ENCODE peak calls at places on chromosomes 4 and X, in nine cellular contexts. S, K, M, Q, V, N, U, P and J are unnamed samples.

GRCh38 chr4:139655116-139655515 is 10.5 kb upstream of the MGST2 start:
- DNase-seq in Q (no peak), M (no peak), P (peak; percentile 63), U (no peak), S (no peak), N (no peak), V (peak; percentile 59), K (peak; percentile 48), J (peak; percentile 23)

GRCh38 chr4:98289375-98289774 is 28.2 kb downstream of the RAP1GDS1 start:
- DNase-seq in N (no peak), M (no peak), K (no peak), Q (no peak), P (peak; percentile 17), U (no peak), S (no peak), V (no peak), J (no peak)

GRCh38 chr4:85728471-85728870 is 253.5 kb downstream of the ARHGAP24 start:
- DNase-seq in S (no peak), P (no peak), M (no peak), K (no peak), N (no peak), Q (no peak), V (no peak), U (no peak), J (no peak)

GRCh38 chr4:86432552-86433134 is 72.8 kb upstream of the MAPK10 start:
- DNase-seq in U (no peak), Q (no peak), S (no peak), V (no peak), N (no peak), K (no peak), P (no peak), M (no peak), J (peak; percentile 90)

GRCh38 chrX:56802921-56803848 is 74.1 kb downstream of the NBDY start:
- DNase-seq in P (peak; percentile 72), M (peak; percentile 88), U (peak; percentile 61), Q (peak; percentile 83), V (peak; percentile 70), S (peak; percentile 65), K (peak; percentile 76), N (peak; percentile 35), J (no peak)

GRCh38 chr4:62881210-62881609 is 1528.0 kb downstream of the TECRL start:
- DNase-seq in M (no peak), U (no peak), Q (no peak), S (no peak), P (no peak), K (no peak), N (no peak), V (no peak), J (no peak)

GRCh38 chrX:31497086-31497485 is 425.2 kb upstream of the FTHL17 start:
- DNase-seq in U (no peak), N (no peak), P (peak; percentile 42), S (no peak), M (no peak), Q (no peak), K (peak; percentile 48), V (no peak), J (no peak)

GRCh38 chr4:49032440-49033161 is 46.5 kb downstream of the CWH43 start:
- DNase-seq in N (no peak), P (peak; percentile 7), V (peak; percentile 19), U (no peak), K (peak; percentile 6), M (no peak), Q (no peak), S (no peak), J (peak; percentile 59)

GRCh38 chr4:155805016-155805415 is 46.2 kb downstream of the GUCY1B1 start:
- DNase-seq in N (no peak), K (peak; percentile 73), V (no peak), P (peak; percentile 59), U (no peak), Q (no peak), S (no peak), M (no peak), J (no peak)

DNA sequence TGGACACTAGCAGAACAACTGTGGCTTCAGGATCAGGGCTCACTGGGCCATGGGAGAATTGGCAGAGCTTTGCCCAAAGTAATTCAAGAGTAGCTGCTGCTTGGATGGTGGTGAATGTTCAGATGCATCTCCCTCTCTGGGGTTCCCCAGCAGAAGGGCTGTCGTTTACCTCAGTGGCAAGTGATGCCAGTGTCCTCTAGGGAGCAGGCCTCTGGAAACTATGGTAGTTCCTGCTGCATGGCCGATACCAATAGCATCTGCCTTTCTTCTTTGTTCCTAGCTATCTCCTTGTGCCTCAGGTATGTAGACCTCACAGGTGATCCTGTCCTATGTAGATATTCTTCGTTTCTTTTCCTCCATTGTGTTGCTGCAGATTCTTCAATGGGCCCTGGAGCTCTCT is 26.4 kb downstream of the HMGB2 start:
- DNase-seq in V (no peak), S (no peak), K (no peak), U (no peak), P (no peak), N (no peak), Q (no peak), M (no peak), J (no peak)
- H3K36me3 ChIP-seq in V (no peaks in the 10 kb centered on the region), S (peaks cover 12% of the 10 kb centered on the region), K (no peaks in the 10 kb centered on the region), U (no peaks in the 10 kb centered on the region), P (no peaks in the 10 kb centered on the region), N (peaks cover 7% of the 10 kb centered on the region), Q (no peaks in the 10 kb centered on the region), M (no peaks in the 10 kb centered on the region), J (peaks cover 11% of the 10 kb centered on the region)

GRCh38 chr4:65661469-65661868 is 8.8 kb downstream of the EPHA5 start:
- DNase-seq in Q (no peak), K (no peak), V (no peak), U (no peak), N (no peak), M (no peak), S (no peak), P (no peak), J (no peak)
- H3K4me1 ChIP-seq in Q (no peaks in the 10 kb centered on the region), K (no peaks in the 10 kb centered on the region), V (no peaks in the 10 kb centered on the region), U (no peaks in the 10 kb centered on the region), N (no peaks in the 10 kb centered on the region), M (no peaks in the 10 kb centered on the region), S (no peaks in the 10 kb centered on the region), P (no peaks in the 10 kb centered on the region), J (no peaks in the 10 kb centered on the region)

GRCh38 chr4:73244941-73245601 is 13.5 kb downstream of the ANKRD17 start:
- DNase-seq in V (peak; percentile 24), Q (no peak), S (no peak), N (no peak), U (no peak), M (no peak), K (no peak), P (no peak), J (no peak)
- H3K36me3 ChIP-seq in V (no peaks in the 10 kb centered on the region), Q (no peaks in the 10 kb centered on the region), S (no peaks in the 10 kb centered on the region), N (no peaks in the 10 kb centered on the region), U (no peaks in the 10 kb centered on the region), M (no peaks in the 10 kb centered on the region), K (no peaks in the 10 kb centered on the region), P (no peaks in the 10 kb centered on the region), J (peaks cover 6% of the 10 kb centered on the region)

DNA sequence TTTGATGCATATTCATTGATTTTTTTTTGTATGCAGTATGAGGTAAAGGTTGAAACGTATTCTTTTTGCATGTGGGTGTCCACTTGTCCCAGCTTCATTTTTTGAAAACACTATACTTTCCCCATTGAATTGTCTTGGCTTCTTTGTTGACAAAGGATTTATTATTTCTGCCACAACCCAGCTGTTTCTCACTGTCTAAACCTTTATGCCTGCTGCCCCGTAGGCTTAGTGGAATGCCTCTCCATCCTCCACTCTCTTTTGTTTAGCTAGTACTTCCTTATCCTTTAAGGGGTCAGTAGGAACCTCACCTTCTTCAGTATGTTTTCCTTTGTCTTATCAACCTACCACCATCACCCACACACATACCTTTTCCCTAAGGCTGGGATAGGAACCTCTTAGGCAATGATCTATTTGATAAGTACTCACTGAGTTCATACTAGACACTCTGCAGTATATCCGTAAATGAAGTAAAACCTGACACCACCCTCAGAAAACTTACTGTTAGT is 8.5 kb downstream of the FMR1 start:
- DNase-seq in M (no peak), V (peak; percentile 34), N (no peak), Q (no peak), P (no peak), S (no peak), U (no peak), K (no peak), J (peak; percentile 64)
- H3K4me1 ChIP-seq in M (no peaks in the 10 kb centered on the region), V (no peaks in the 10 kb centered on the region), N (peaks cover 6% of the 10 kb centered on the region), Q (no peaks in the 10 kb centered on the region), P (peaks cover 4% of the 10 kb centered on the region), S (peaks cover 24% of the 10 kb centered on the region), U (peaks cover 55% of the 10 kb centered on the region), K (no peaks in the 10 kb centered on the region), J (peaks cover 37% of the 10 kb centered on the region)

GRCh38 chr4:10098770-10099139 is 17.8 kb downstream of the WDR1 start:
- DNase-seq in K (peak; percentile 80), M (no peak), P (peak; percentile 36), U (peak; percentile 63), V (no peak), S (no peak), N (no peak), Q (no peak), J (no peak)
- H3K36me3 ChIP-seq in K (peaks cover 87% of the 10 kb centered on the region), M (peaks cover 92% of the 10 kb centered on the region), P (peaks cover 80% of the 10 kb centered on the region), U (peaks cover 51% of the 10 kb centered on the region), V (peaks cover 38% of the 10 kb centered on the region), S (peaks cover 72% of the 10 kb centered on the region), N (peaks cover 47% of the 10 kb centered on the region), Q (no peaks in the 10 kb centered on the region), J (peaks cover 81% of the 10 kb centered on the region)

GRCh38 chr4:143357161-143357845 is 20.6 kb downstream of the GAB1 start:
- DNase-seq in Q (peak; percentile 46), V (no peak), M (no peak), N (no peak), S (no peak), P (no peak), K (no peak), U (no peak), J (no peak)
- H3K4me1 ChIP-seq in Q (peaks cover 99% of the 10 kb centered on the region), V (peaks cover 6% of the 10 kb centered on the region), M (peaks cover 38% of the 10 kb centered on the region), N (no peaks in the 10 kb centered on the region), S (peaks cover 75% of the 10 kb centered on the region), P (peaks cover 37% of the 10 kb centered on the region), K (peaks cover 24% of the 10 kb centered on the region), U (peaks cover 10% of the 10 kb centered on the region), J (peaks cover 26% of the 10 kb centered on the region)